ENCODE peak calls at places on chromosomes 13 and 19, in eight cellular contexts. N is uterus, R is suprapubic skin, E is IMR-90, J is A549, P is breast epithelium, K is tibial nerve, V is GM12892. G is an unnamed sample.

GRCh38 chr19:814108-815078 is 7.4 kb downstream of the PLPPR3 start:
- DNase-seq in N (no peak), R (no peak), E (no peak), J (no peak), P (no peak), K (no peak), V (no peak), G (no peak)

GRCh38 chr13:33494596-33495214 is 209.2 kb upstream of the STARD13 start:
- DNase-seq in N (no peak), R (no peak), E (peak), J (peak), P (no peak), K (no peak), V (no peak), G (no peak)

GRCh38 chr13:21138561-21138960 is 37.8 kb downstream of the SKA3 start:
- DNase-seq in N (no peak), R (no peak), E (no peak), J (no peak), P (no peak), K (no peak), V (no peak), G (no peak)

GRCh38 chr13:106471957-106472543 is 63.4 kb downstream of the EFNB2 start:
- DNase-seq in N (peak), R (no peak), E (peak), J (peak), P (no peak), K (no peak), V (peak), G (peak)

GRCh38 chr13:108375034-108375433 is 105.5 kb downstream of the TNFSF13B start:
- DNase-seq in N (no peak), R (no peak), E (no peak), J (no peak), P (no peak), K (no peak), V (no peak), G (no peak)

GRCh38 chr13:108915634-108916497 is 286.5 kb downstream of the MYO16 start:
- DNase-seq in N (peak), R (peak), E (peak), J (peak), P (peak), K (peak), V (no peak), G (peak)

GRCh38 chr13:23680836-23681235 is 110.6 kb downstream of the TNFRSF19 start:
- DNase-seq in N (no peak), R (no peak), E (no peak), J (no peak), P (no peak), K (no peak), V (no peak), G (no peak)

GRCh38 chr13:99009987-99010551 is 32.2 kb upstream of the DOCK9 start:
- DNase-seq in N (no peak), R (no peak), E (no peak), J (no peak), P (no peak), K (no peak), V (no peak), G (no peak)

GRCh38 chr13:60242231-60242630 is 78.5 kb upstream of the DIAPH3 start:
- DNase-seq in N (no peak), R (no peak), E (no peak), J (no peak), P (no peak), K (no peak), V (no peak), G (no peak)

GRCh38 chr13:109786457-109787134 is at the start of gene IRS2:
- DNase-seq in N (peak), R (peak), E (peak), J (peak), P (peak), K (peak), V (peak), G (peak)

GRCh38 chr13:114124921-114125320 is 7.5 kb downstream of the RASA3 start:
- DNase-seq in N (no peak), R (no peak), E (peak), J (no peak), P (no peak), K (no peak), V (no peak), G (no peak)

GRCh38 chr13:40498461-40498860 is 168.0 kb downstream of the FOXO1 start:
- DNase-seq in N (no peak), R (no peak), E (no peak), J (no peak), P (no peak), K (no peak), V (no peak), G (no peak)

DNA sequence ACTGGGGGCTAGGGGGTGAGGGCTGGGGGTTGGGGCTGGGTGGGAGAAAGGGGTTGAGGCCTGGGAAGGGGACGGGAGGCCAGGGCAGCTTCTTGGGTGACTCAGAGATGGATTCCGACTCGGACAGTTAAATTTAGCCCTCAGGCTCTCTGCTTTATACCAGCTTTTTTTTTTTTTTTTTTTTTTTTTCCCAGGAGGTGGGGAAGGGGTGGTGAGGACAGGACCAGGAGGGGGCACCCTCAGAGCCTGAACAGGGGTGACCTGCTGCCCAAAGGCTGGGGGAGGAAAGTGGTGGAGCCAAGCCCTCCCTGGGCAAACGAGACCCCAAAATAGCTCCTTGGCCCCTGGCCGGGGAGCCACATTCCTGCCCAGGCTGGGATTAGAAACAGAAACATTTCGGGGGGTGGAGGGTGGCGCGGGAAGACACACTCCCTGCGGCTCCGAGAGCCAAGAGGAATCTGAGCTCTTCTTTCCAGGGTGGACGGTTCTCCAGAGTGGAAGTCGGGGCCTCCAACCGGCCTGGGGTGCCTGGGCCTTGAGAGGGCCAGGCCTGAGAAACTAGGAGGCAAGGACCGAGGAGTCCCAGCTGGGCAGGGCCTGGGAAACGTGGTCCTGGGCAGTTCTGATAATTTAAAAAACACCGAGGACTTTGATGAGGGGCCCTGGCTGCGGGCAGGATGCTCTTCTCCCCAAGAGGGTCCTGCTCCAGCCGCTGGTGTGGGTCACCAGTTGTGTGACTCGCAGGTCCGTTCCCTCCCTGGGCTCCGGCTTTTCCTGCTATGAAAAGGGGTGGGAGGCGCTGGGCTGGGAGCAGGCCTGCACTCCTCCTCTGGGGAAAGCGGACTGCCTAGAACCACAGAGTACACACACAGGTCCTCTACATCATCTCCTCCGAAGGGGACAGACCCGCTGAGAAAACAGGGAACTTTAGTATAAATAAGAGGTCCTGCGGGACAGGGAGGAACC is 813 bp upstream of the DMPK start:
- DNase-seq in N (peak), R (no peak), E (peak), J (peak), P (no peak), K (no peak), V (no peak), G (no peak)
- TF ChIP-seq POLR2A in N (no peak), R (no peak), E (no peak), J (no peak), P (no peak), K (no peak), V (no peak), G (no peak)

DNA sequence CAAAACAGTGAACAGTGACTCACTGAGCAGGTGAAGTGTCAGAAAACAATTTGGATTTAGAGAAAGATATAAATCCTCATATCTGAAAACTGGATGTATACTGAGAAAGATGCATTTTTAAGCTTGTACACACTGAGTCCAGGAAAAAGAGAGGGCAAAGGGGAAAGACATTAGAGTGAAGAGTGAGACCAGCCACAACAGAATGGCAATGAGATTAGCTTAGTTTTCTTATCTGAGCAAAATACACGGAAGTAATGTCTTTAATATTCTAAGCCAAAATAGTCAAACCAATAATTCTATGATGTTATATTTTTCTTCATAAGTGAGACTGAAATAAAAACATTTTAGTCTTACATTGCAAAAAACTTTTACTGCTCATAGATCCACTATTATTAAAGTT is 236.0 kb downstream of the SLITRK5 start:
- DNase-seq in N (no peak), R (no peak), E (no peak), J (no peak), P (no peak), K (no peak), V (no peak), G (no peak)
- TF ChIP-seq POLR2A in N (no peak), R (no peak), E (no peak), J (no peak), P (no peak), K (no peak), V (no peak), G (no peak)

DNA sequence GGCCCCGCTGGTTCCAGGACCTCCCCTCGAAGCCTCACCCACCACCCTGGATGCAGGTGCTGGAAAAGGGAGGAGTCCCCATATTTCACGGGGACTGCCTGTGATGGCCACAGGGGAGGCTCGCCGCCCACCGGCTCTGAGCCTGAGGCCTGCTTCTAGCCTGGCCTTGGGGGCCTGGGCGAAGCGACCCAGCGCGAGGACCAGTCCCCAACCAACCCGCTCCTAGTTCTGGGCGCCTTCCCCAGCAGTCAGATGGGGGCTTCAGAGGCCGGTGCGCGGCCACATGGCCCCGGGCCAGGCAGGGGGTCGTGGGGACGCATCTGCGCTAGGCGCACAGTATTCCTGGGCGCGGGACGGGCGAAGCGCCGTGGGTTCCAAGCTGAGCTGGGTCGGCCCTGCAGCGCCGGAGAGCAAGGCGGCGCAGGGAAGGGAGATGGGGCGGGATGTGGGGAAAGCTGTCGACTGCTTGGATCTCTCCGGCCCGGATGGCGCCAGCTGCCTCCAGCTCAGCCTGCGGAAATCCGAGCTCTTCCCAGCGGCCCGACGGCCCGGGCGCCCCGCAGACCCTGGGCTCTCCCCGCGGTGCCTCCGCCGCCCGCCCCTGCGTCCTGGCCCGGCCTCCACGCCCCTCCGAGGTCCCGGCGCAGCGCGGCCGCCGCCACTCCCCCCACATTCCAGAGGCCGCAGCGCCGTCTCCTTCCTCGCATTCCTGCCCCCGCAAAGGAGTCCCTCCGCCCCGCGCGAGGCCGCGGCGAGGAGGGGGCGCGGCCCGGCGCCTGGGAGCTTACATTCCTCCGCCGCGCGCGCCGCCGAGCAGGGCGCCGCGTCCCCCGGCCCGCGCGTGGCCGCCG is at the start of gene WTIP:
- DNase-seq in N (peak), R (peak), E (peak), J (peak), P (peak), K (peak), V (no peak), G (peak)
- TF ChIP-seq POLR2A in N (peak), R (no peak), E (peak), J (peak), P (no peak), K (no peak), V (no peak), G (no peak)

GRCh38 chr19:40691421-40692211 is 1.2 kb upstream of the NUMBL start:
- DNase-seq in N (peak), R (no peak), E (no peak), J (peak), P (no peak), K (no peak), V (no peak), G (peak)

GRCh38 chr19:40689339-40690049 is 957 bp downstream of the NUMBL start:
- DNase-seq in N (no peak), R (peak), E (no peak), J (no peak), P (no peak), K (no peak), V (no peak), G (no peak)

GRCh38 chr19:40692212-40692551 is 1.7 kb upstream of the NUMBL start:
- DNase-seq in N (no peak), R (no peak), E (no peak), J (no peak), P (no peak), K (no peak), V (no peak), G (no peak)

GRCh38 chr19:40690050-40690698 is at the start of gene NUMBL:
- DNase-seq in N (peak), R (no peak), E (no peak), J (no peak), P (no peak), K (no peak), V (no peak), G (no peak)

DNA sequence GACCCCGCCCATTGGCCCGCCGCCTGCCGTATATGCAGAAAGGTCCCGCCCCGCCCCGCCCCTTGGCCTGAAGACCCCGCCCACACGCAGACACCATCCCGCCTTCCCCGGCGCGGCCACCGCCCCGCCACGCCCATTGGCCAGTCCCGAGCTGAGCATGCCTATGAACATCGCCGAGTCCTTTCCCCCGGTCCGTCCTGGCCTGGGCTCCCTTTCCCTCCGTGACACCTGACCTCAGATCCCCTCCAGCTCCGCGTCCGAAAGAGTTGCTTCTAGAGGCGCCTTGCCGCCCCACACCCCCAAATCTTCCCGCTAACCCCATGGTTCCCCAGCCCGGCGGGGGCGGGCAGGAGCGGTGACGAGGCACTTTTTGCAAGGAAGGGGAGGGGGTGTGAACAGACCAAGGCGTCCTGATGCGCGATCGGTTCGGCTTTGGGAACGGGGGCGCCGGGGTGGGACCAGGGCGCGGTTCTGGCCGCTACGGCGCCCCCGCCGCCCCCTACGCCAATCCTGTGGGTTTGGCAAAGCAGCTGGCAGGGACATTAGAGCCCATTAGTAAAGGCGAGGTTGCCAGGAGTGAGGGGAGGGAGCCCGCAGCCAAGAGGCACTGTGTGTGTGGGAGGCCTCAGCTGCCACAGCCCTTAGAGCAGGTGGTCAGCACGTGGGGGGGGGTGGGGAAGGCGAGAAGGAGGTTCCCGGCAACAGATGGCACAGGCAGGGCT is 409 bp upstream of the NUMBL start:
- DNase-seq in N (peak), R (peak), E (peak), J (peak), P (peak), K (peak), V (peak), G (peak)
- TF ChIP-seq POLR2A in N (no peak), R (peak), E (no peak), J (peak), P (peak), K (no peak), V (peak), G (peak)

GRCh38 chr19:42081584-42082258 is 5.8 kb downstream of the ZNF574 start:
- DNase-seq in N (no peak), R (no peak), E (peak), J (peak), P (no peak), K (no peak), V (no peak), G (no peak)
- TF ChIP-seq POLR2A in N (no peak), R (no peak), E (no peak), J (no peak), P (no peak), K (no peak), V (no peak), G (no peak)

DNA sequence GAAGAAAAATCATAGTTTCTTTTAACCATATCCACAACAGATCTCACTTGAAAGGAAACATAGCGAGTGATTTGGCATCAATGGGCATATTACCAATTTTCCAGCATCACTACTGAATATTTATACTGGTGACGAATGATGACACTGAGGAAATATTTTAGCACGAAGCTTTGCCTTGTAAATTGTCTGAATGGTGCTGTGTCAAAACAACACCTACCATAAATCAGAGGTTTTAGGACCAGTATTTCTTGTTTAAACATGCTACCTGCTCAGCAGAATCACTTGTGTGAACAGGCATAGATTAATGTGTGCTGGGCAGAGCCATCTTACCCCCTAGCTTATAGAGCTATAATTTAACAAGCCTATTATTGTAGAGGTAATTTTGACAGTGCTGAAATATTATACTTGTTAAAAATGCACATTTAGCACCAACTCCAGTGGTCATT is 146.8 kb downstream of the ABCC4 start:
- DNase-seq in N (no peak), R (no peak), E (no peak), J (peak), P (no peak), K (no peak), V (no peak), G (no peak)
- TF ChIP-seq POLR2A in N (no peak), R (no peak), E (no peak), J (no peak), P (no peak), K (no peak), V (no peak), G (no peak)

DNA sequence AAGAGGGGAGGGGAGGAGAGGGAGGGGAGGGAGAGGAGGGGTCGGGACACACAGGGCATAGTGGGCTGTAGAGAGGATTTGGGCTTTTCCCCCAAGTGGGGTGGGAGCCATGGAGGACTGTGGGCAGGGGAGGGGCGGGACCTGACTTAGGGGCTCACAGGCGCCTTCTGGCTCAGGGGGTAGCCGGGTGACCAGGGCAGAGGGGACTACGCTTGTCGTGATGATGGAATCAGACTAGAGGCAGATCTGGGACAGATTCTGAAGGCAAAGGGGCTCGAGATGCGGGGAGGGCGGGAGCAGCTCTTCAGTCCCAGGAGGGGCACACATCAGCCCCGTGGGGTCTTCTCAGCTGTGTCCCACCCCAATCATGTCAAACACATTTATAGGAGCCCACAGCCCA is 13.5 kb downstream of the NDUFA11 start:
- DNase-seq in N (no peak), R (no peak), E (no peak), J (no peak), P (no peak), K (no peak), V (no peak), G (no peak)
- TF ChIP-seq POLR2A in N (no peak), R (no peak), E (no peak), J (no peak), P (no peak), K (no peak), V (no peak), G (no peak)

GRCh38 chr19:40443131-40443929 is 805 bp downstream of the SERTAD3 start:
- DNase-seq in N (peak), R (peak), E (peak), J (peak), P (peak), K (peak), V (peak), G (peak)
- TF ChIP-seq POLR2A in N (peak), R (no peak), E (peak), J (peak), P (no peak), K (peak), V (no peak), G (peak)

GRCh38 chr13:44917589-44918322 is 71.5 kb downstream of the NUFIP1 start:
- DNase-seq in N (peak), R (peak), E (peak), J (peak), P (peak), K (peak), V (peak), G (peak)
- TF ChIP-seq POLR2A in N (peak), R (no peak), E (no peak), J (no peak), P (no peak), K (peak), V (no peak), G (no peak)

G was measured in thyroid gland.